ENCODE peak calls at places on chromosomes 1 and 21, in nine cellular contexts. P is A172; G is HuH-7.5; F is stomach; D is hippocampal formation; X is activated T-helper 9 cell treated with anti-CD3 and anti-CD28 coated beads, Interleukin-2, amount 50 U/mL, for 16 hours; M is activated CD4-positive, CD25-positive, alpha-beta regulatory T cell treated with anti-CD3 and anti-CD28 coated beads, Interleukin-2, amount 50 U/mL, for 72 hours; K is cardiac muscle cell; N is HT-29. Y is an unnamed sample.

GRCh38 chr1:59266180-59266926 is 30.5 kb upstream of the FGGY start:
- DNase-seq in P (no peak), G (no peak), F (no peak), D (no peak), X (no peak), M (no peak), K (peak), N (no peak), Y (no peak)

GRCh38 chr1:71054281-71054731 is 6.7 kb upstream of the PTGER3 start:
- DNase-seq in P (no peak), G (no peak), F (no peak), D (no peak), X (no peak), M (no peak), K (no peak), N (no peak), Y (no peak)

GRCh38 chr1:154427173-154428139 is 22.3 kb downstream of the IL6R start:
- DNase-seq in P (peak), G (no peak), F (peak), D (no peak), X (no peak), M (no peak), K (peak), N (no peak), Y (no peak)

GRCh38 chr1:92886886-92887419 is 55.1 kb downstream of the RPL5 start:
- DNase-seq in P (no peak), G (peak), F (peak), D (no peak), X (no peak), M (no peak), K (no peak), N (no peak), Y (no peak)

GRCh38 chr1:221611930-221612777 is 129.7 kb downstream of the DUSP10 start:
- DNase-seq in P (peak), G (peak), F (no peak), D (no peak), X (no peak), M (no peak), K (peak), N (no peak), Y (no peak)

GRCh38 chr1:117178756-117179155 is 32.0 kb downstream of the VTCN1 start:
- DNase-seq in P (no peak), G (no peak), F (no peak), D (no peak), X (no peak), M (no peak), K (no peak), N (no peak), Y (no peak)

GRCh38 chr1:206590025-206590834 is 22.0 kb downstream of the EIF2D start:
- DNase-seq in P (peak), G (no peak), F (no peak), D (no peak), X (no peak), M (peak), K (peak), N (no peak), Y (no peak)

GRCh38 chr1:75503221-75503974 is 107.5 kb downstream of the SLC44A5 start:
- DNase-seq in P (peak), G (no peak), F (no peak), D (no peak), X (no peak), M (no peak), K (no peak), N (no peak), Y (no peak)

GRCh38 chr1:227901906-227902640 is 45.7 kb downstream of the WNT9A start:
- DNase-seq in P (peak), G (no peak), F (no peak), D (no peak), X (no peak), M (no peak), K (peak), N (no peak), Y (no peak)

GRCh38 chr1:113912594-113913311 is 7.6 kb downstream of the DCLRE1B start:
- DNase-seq in P (peak), G (no peak), F (no peak), D (no peak), X (no peak), M (no peak), K (peak), N (no peak), Y (no peak)

GRCh38 chr1:5646486-5646885 is 345.7 kb downstream of the NPHP4 start:
- DNase-seq in P (no peak), G (no peak), F (peak), D (no peak), X (no peak), M (no peak), K (no peak), N (no peak), Y (no peak)

GRCh38 chr1:12097321-12097720 is 34.2 kb downstream of the TNFRSF8 start:
- DNase-seq in P (no peak), G (no peak), F (no peak), D (no peak), X (no peak), M (no peak), K (peak), N (no peak), Y (no peak)

GRCh38 chr21:44083631-44084291 is 23.4 kb upstream of the PWP2 start:
- DNase-seq in P (no peak), G (no peak), F (peak), D (no peak), X (peak), M (peak), K (no peak), N (no peak), Y (no peak)

GRCh38 chr1:89211035-89211634 is 12.4 kb upstream of the GBP4 start:
- DNase-seq in P (no peak), G (no peak), F (no peak), D (no peak), X (no peak), M (no peak), K (no peak), N (no peak), Y (no peak)

GRCh38 chr1:193674292-193674944 is 488.0 kb upstream of the B3GALT2 start:
- DNase-seq in P (peak), G (no peak), F (no peak), D (no peak), X (no peak), M (no peak), K (no peak), N (peak), Y (no peak)

GRCh38 chr1:187415065-187415464 is 586.3 kb downstream of the PLA2G4A start:
- DNase-seq in P (no peak), G (no peak), F (no peak), D (no peak), X (no peak), M (no peak), K (no peak), N (no peak), Y (no peak)

GRCh38 chr1:181793826-181794225 is 267.7 kb downstream of the ZNF648 start:
- DNase-seq in P (no peak), G (no peak), F (no peak), D (no peak), X (no peak), M (no peak), K (no peak), N (no peak), Y (no peak)

GRCh38 chr1:1019122-1019999 is 559 bp upstream of the AGRN start:
- DNase-seq in P (peak), G (peak), F (peak), D (peak), X (peak), M (peak), K (peak), N (peak), Y (peak)

GRCh38 chr1:159929155-159930051 is 4.1 kb upstream of the TAGLN2 start:
- DNase-seq in P (no peak), G (no peak), F (peak), D (no peak), X (no peak), M (no peak), K (no peak), N (no peak), Y (no peak)

GRCh38 chr1:204493882-204494280 is 724 bp downstream of the PIK3C2B start:
- DNase-seq in P (peak), G (peak), F (peak), D (peak), X (peak), M (no peak), K (peak), N (peak), Y (peak)

GRCh38 chr1:48808496-48808895 is 31.8 kb upstream of the BEND5 start:
- DNase-seq in P (no peak), G (no peak), F (no peak), D (no peak), X (no peak), M (no peak), K (no peak), N (no peak), Y (no peak)

Y was measured in substantia nigra.